ENCODE peak calls at places on chromosomes 5 and 9, in seven cellular contexts. One of them, this sample, is unnamed.

GRCh38 chr5:132457371-132458225 is 33.0 kb downstream of the IRF1 start:
- DNase-seq in lower leg skin: no peak
- DNase-seq in epithelial cell of esophagus: peak
- DNase-seq in PC-9: no peak
- DNase-seq in effector memory CD8-positive, alpha-beta T cell: peak
- DNase-seq in amniotic stem cell: no peak
- DNase-seq in GM13976: no peak
- DNase-seq in this sample: no peak

GRCh38 chr9:99962685-99963261 is 56.3 kb downstream of the STX17 start:
- DNase-seq in effector memory CD8-positive, alpha-beta T cell: no peak
- DNase-seq in PC-9: no peak
- DNase-seq in GM13976: no peak
- DNase-seq in lower leg skin: no peak
- DNase-seq in amniotic stem cell: no peak
- DNase-seq in epithelial cell of esophagus: no peak
- DNase-seq in this sample: no peak

GRCh38 chr9:91032056-91032455 is 230.4 kb downstream of the SYK start:
- DNase-seq in effector memory CD8-positive, alpha-beta T cell: no peak
- DNase-seq in PC-9: no peak
- DNase-seq in GM13976: no peak
- DNase-seq in amniotic stem cell: no peak
- DNase-seq in lower leg skin: peak
- DNase-seq in epithelial cell of esophagus: no peak
- DNase-seq in this sample: no peak

GRCh38 chr5:90844931-90845330 is 286.3 kb downstream of the ADGRV1 start:
- DNase-seq in GM13976: no peak
- DNase-seq in PC-9: no peak
- DNase-seq in epithelial cell of esophagus: peak
- DNase-seq in lower leg skin: no peak
- DNase-seq in effector memory CD8-positive, alpha-beta T cell: no peak
- DNase-seq in amniotic stem cell: no peak
- DNase-seq in this sample: no peak

GRCh38 chr5:59322058-59322457 is 571.5 kb downstream of the PDE4D start:
- DNase-seq in epithelial cell of esophagus: no peak
- DNase-seq in lower leg skin: no peak
- DNase-seq in PC-9: no peak
- DNase-seq in GM13976: no peak
- DNase-seq in effector memory CD8-positive, alpha-beta T cell: no peak
- DNase-seq in amniotic stem cell: no peak
- DNase-seq in this sample: no peak

GRCh38 chr5:97918614-97919013 is 735.6 kb upstream of the RIOK2 start:
- DNase-seq in PC-9: no peak
- DNase-seq in epithelial cell of esophagus: no peak
- DNase-seq in effector memory CD8-positive, alpha-beta T cell: no peak
- DNase-seq in amniotic stem cell: no peak
- DNase-seq in GM13976: no peak
- DNase-seq in lower leg skin: no peak
- DNase-seq in this sample: no peak

GRCh38 chr9:135607401-135608293 is 31.7 kb downstream of the GLT6D1 start:
- DNase-seq in epithelial cell of esophagus: no peak
- DNase-seq in PC-9: no peak
- DNase-seq in amniotic stem cell: no peak
- DNase-seq in GM13976: no peak
- DNase-seq in effector memory CD8-positive, alpha-beta T cell: no peak
- DNase-seq in lower leg skin: peak
- DNase-seq in this sample: peak

GRCh38 chr5:5340206-5340729 is 82.2 kb upstream of the ICE1 start:
- DNase-seq in GM13976: no peak
- DNase-seq in PC-9: peak
- DNase-seq in lower leg skin: peak
- DNase-seq in effector memory CD8-positive, alpha-beta T cell: no peak
- DNase-seq in amniotic stem cell: no peak
- DNase-seq in epithelial cell of esophagus: peak
- DNase-seq in this sample: no peak

GRCh38 chr5:23412515-23412914 is 94.9 kb upstream of the PRDM9 start:
- DNase-seq in GM13976: no peak
- DNase-seq in effector memory CD8-positive, alpha-beta T cell: no peak
- DNase-seq in amniotic stem cell: no peak
- DNase-seq in epithelial cell of esophagus: no peak
- DNase-seq in lower leg skin: no peak
- DNase-seq in PC-9: no peak
- DNase-seq in this sample: no peak

GRCh38 chr5:177389368-177390169 is 5.3 kb downstream of the SLC34A1 start:
- DNase-seq in effector memory CD8-positive, alpha-beta T cell: peak
- DNase-seq in amniotic stem cell: peak
- DNase-seq in PC-9: peak
- DNase-seq in lower leg skin: no peak
- DNase-seq in GM13976: peak
- DNase-seq in epithelial cell of esophagus: peak
- DNase-seq in this sample: no peak

GRCh38 chr9:76373173-76373771 is 21.0 kb downstream of the RFK start:
- DNase-seq in effector memory CD8-positive, alpha-beta T cell: no peak
- DNase-seq in epithelial cell of esophagus: peak
- DNase-seq in PC-9: peak
- DNase-seq in GM13976: no peak
- DNase-seq in amniotic stem cell: no peak
- DNase-seq in lower leg skin: peak
- DNase-seq in this sample: no peak

GRCh38 chr5:3996871-3997410 is 401.3 kb downstream of the IRX1 start:
- DNase-seq in PC-9: no peak
- DNase-seq in epithelial cell of esophagus: no peak
- DNase-seq in GM13976: no peak
- DNase-seq in amniotic stem cell: no peak
- DNase-seq in effector memory CD8-positive, alpha-beta T cell: no peak
- DNase-seq in lower leg skin: no peak
- DNase-seq in this sample: peak

GRCh38 chr5:83396662-83397061 is 74.9 kb upstream of the VCAN start:
- DNase-seq in epithelial cell of esophagus: no peak
- DNase-seq in lower leg skin: no peak
- DNase-seq in amniotic stem cell: no peak
- DNase-seq in GM13976: no peak
- DNase-seq in PC-9: no peak
- DNase-seq in effector memory CD8-positive, alpha-beta T cell: no peak
- DNase-seq in this sample: no peak

GRCh38 chr5:68087866-68088265 is 127.7 kb upstream of the PIK3R1 start:
- DNase-seq in amniotic stem cell: no peak
- DNase-seq in lower leg skin: no peak
- DNase-seq in PC-9: no peak
- DNase-seq in GM13976: no peak
- DNase-seq in effector memory CD8-positive, alpha-beta T cell: no peak
- DNase-seq in epithelial cell of esophagus: no peak
- DNase-seq in this sample: no peak

GRCh38 chr5:133123297-133123696 is 71.5 kb downstream of the HSPA4 start:
- DNase-seq in GM13976: no peak
- DNase-seq in amniotic stem cell: no peak
- DNase-seq in lower leg skin: no peak
- DNase-seq in PC-9: no peak
- DNase-seq in epithelial cell of esophagus: no peak
- DNase-seq in effector memory CD8-positive, alpha-beta T cell: no peak
- DNase-seq in this sample: no peak

GRCh38 chr5:76372320-76373054 is 30.6 kb upstream of the IQGAP2 start:
- DNase-seq in lower leg skin: no peak
- DNase-seq in effector memory CD8-positive, alpha-beta T cell: no peak
- DNase-seq in PC-9: peak
- DNase-seq in epithelial cell of esophagus: peak
- DNase-seq in GM13976: no peak
- DNase-seq in amniotic stem cell: peak
- DNase-seq in this sample: no peak

GRCh38 chr9:105881654-105882349 is 187.5 kb downstream of the TMEM38B start:
- DNase-seq in GM13976: peak
- DNase-seq in epithelial cell of esophagus: peak
- DNase-seq in PC-9: peak
- DNase-seq in lower leg skin: peak
- DNase-seq in amniotic stem cell: peak
- DNase-seq in effector memory CD8-positive, alpha-beta T cell: peak
- DNase-seq in this sample: peak

GRCh38 chr9:93680445-93681315 is 104.3 kb downstream of the PHF2 start:
- DNase-seq in effector memory CD8-positive, alpha-beta T cell: no peak
- DNase-seq in PC-9: no peak
- DNase-seq in amniotic stem cell: no peak
- DNase-seq in GM13976: peak
- DNase-seq in epithelial cell of esophagus: no peak
- DNase-seq in lower leg skin: peak
- DNase-seq in this sample: peak

GRCh38 chr9:107215381-107215780 is 67.7 kb upstream of the RAD23B start:
- DNase-seq in effector memory CD8-positive, alpha-beta T cell: no peak
- DNase-seq in lower leg skin: no peak
- DNase-seq in amniotic stem cell: no peak
- DNase-seq in PC-9: no peak
- DNase-seq in epithelial cell of esophagus: peak
- DNase-seq in GM13976: no peak
- DNase-seq in this sample: no peak

GRCh38 chr5:134247411-134247810 is 21.5 kb upstream of the PPP2CA start:
- DNase-seq in amniotic stem cell: peak
- DNase-seq in lower leg skin: no peak
- DNase-seq in epithelial cell of esophagus: peak
- DNase-seq in effector memory CD8-positive, alpha-beta T cell: no peak
- DNase-seq in GM13976: no peak
- DNase-seq in PC-9: peak
- DNase-seq in this sample: no peak

GRCh38 chr9:37752646-37753488 is 738 bp upstream of the TRMT10B start:
- DNase-seq in lower leg skin: peak
- DNase-seq in amniotic stem cell: no peak
- DNase-seq in epithelial cell of esophagus: no peak
- DNase-seq in PC-9: no peak
- DNase-seq in GM13976: no peak
- DNase-seq in effector memory CD8-positive, alpha-beta T cell: no peak
- DNase-seq in this sample: no peak

GRCh38 chr9:126719677-126720435 is 85.0 kb upstream of the ZBTB43 start:
- DNase-seq in GM13976: peak
- DNase-seq in amniotic stem cell: no peak
- DNase-seq in effector memory CD8-positive, alpha-beta T cell: peak
- DNase-seq in lower leg skin: peak
- DNase-seq in PC-9: peak
- DNase-seq in epithelial cell of esophagus: peak
- DNase-seq in this sample: peak

GRCh38 chr5:32639943-32640342 is 54.6 kb downstream of the SUB1 start:
- DNase-seq in lower leg skin: no peak
- DNase-seq in PC-9: peak
- DNase-seq in amniotic stem cell: no peak
- DNase-seq in GM13976: no peak
- DNase-seq in epithelial cell of esophagus: peak
- DNase-seq in effector memory CD8-positive, alpha-beta T cell: no peak
- DNase-seq in this sample: no peak

GRCh38 chr9:35636135-35636876 is 14.4 kb downstream of the SIT1 start:
- DNase-seq in lower leg skin: peak
- DNase-seq in epithelial cell of esophagus: no peak
- DNase-seq in amniotic stem cell: no peak
- DNase-seq in effector memory CD8-positive, alpha-beta T cell: no peak
- DNase-seq in PC-9: no peak
- DNase-seq in GM13976: no peak
- DNase-seq in this sample: no peak

GRCh38 chr5:132497488-132497997 is 7.0 kb upstream of the IRF1 start:
- DNase-seq in effector memory CD8-positive, alpha-beta T cell: no peak
- DNase-seq in lower leg skin: peak
- DNase-seq in PC-9: peak
- DNase-seq in GM13976: no peak
- DNase-seq in amniotic stem cell: peak
- DNase-seq in epithelial cell of esophagus: peak
- DNase-seq in this sample: peak

GRCh38 chr5:169112016-169112415 is 188.9 kb downstream of the SLIT3 start:
- DNase-seq in lower leg skin: peak
- DNase-seq in effector memory CD8-positive, alpha-beta T cell: no peak
- DNase-seq in amniotic stem cell: no peak
- DNase-seq in epithelial cell of esophagus: no peak
- DNase-seq in PC-9: no peak
- DNase-seq in GM13976: no peak
- DNase-seq in this sample: no peak

GRCh38 chr5:57429513-57430120 is 53.0 kb downstream of the ACTBL2 start:
- DNase-seq in PC-9: no peak
- DNase-seq in amniotic stem cell: no peak
- DNase-seq in epithelial cell of esophagus: no peak
- DNase-seq in effector memory CD8-positive, alpha-beta T cell: no peak
- DNase-seq in GM13976: no peak
- DNase-seq in lower leg skin: no peak
- DNase-seq in this sample: peak

GRCh38 chr5:139402561-139403158 is 1.2 kb downstream of the SPATA24 start:
- DNase-seq in lower leg skin: no peak
- DNase-seq in GM13976: no peak
- DNase-seq in effector memory CD8-positive, alpha-beta T cell: no peak
- DNase-seq in amniotic stem cell: no peak
- DNase-seq in PC-9: no peak
- DNase-seq in epithelial cell of esophagus: peak
- DNase-seq in this sample: no peak

GRCh38 chr5:144428326-144428725 is 257.7 kb downstream of the KCTD16 start:
- DNase-seq in epithelial cell of esophagus: no peak
- DNase-seq in lower leg skin: no peak
- DNase-seq in amniotic stem cell: no peak
- DNase-seq in GM13976: no peak
- DNase-seq in PC-9: no peak
- DNase-seq in effector memory CD8-positive, alpha-beta T cell: no peak
- DNase-seq in this sample: no peak

GRCh38 chr5:18010053-18010452 is 375.8 kb downstream of the TAF11L14 start:
- DNase-seq in lower leg skin: no peak
- DNase-seq in epithelial cell of esophagus: peak
- DNase-seq in PC-9: no peak
- DNase-seq in GM13976: no peak
- DNase-seq in amniotic stem cell: no peak
- DNase-seq in effector memory CD8-positive, alpha-beta T cell: no peak
- DNase-seq in this sample: no peak

GRCh38 chr5:74422030-74422429 is 218.5 kb downstream of the ENC1 start:
- DNase-seq in effector memory CD8-positive, alpha-beta T cell: no peak
- DNase-seq in PC-9: no peak
- DNase-seq in amniotic stem cell: no peak
- DNase-seq in epithelial cell of esophagus: no peak
- DNase-seq in GM13976: no peak
- DNase-seq in lower leg skin: no peak
- DNase-seq in this sample: no peak

GRCh38 chr5:18797241-18797640 is 1163.0 kb downstream of the TAF11L14 start:
- DNase-seq in amniotic stem cell: no peak
- DNase-seq in lower leg skin: no peak
- DNase-seq in GM13976: no peak
- DNase-seq in PC-9: no peak
- DNase-seq in epithelial cell of esophagus: peak
- DNase-seq in effector memory CD8-positive, alpha-beta T cell: no peak
- DNase-seq in this sample: no peak

GRCh38 chr5:97183100-97183929 is at the start of gene RIOK2:
- DNase-seq in amniotic stem cell: peak
- DNase-seq in GM13976: peak
- DNase-seq in epithelial cell of esophagus: peak
- DNase-seq in lower leg skin: peak
- DNase-seq in PC-9: peak
- DNase-seq in effector memory CD8-positive, alpha-beta T cell: peak
- DNase-seq in this sample: peak

GRCh38 chr9:37392272-37392671 is 30.2 kb upstream of the GRHPR start:
- DNase-seq in GM13976: no peak
- DNase-seq in effector memory CD8-positive, alpha-beta T cell: no peak
- DNase-seq in PC-9: no peak
- DNase-seq in lower leg skin: no peak
- DNase-seq in epithelial cell of esophagus: no peak
- DNase-seq in amniotic stem cell: no peak
- DNase-seq in this sample: no peak

GRCh38 chr9:36640982-36641381 is 68.3 kb downstream of the MELK start:
- DNase-seq in amniotic stem cell: no peak
- DNase-seq in GM13976: no peak
- DNase-seq in effector memory CD8-positive, alpha-beta T cell: no peak
- DNase-seq in PC-9: no peak
- DNase-seq in lower leg skin: no peak
- DNase-seq in epithelial cell of esophagus: no peak
- DNase-seq in this sample: no peak

GRCh38 chr5:121805931-121806330 is 45.8 kb upstream of the FTMT start:
- DNase-seq in amniotic stem cell: no peak
- DNase-seq in PC-9: no peak
- DNase-seq in lower leg skin: no peak
- DNase-seq in GM13976: no peak
- DNase-seq in epithelial cell of esophagus: no peak
- DNase-seq in effector memory CD8-positive, alpha-beta T cell: no peak
- DNase-seq in this sample: no peak